ENCODE peak calls at places on chromosome 5, in eight cellular contexts. One of them, this sample, is unnamed.

GRCh38 chr5:73506459-73506955 is 8.3 kb downstream of the BTF3 start:
- DNase-seq in mesendoderm: no peak
- DNase-seq in lower lobe of right lung: no peak
- DNase-seq in IMR-90: no peak
- DNase-seq in GM06990: no peak
- DNase-seq in keratinocyte: no peak
- DNase-seq in CD4-positive, CD25-positive, alpha-beta regulatory T cell: no peak
- DNase-seq in mammary epithelial cell: no peak
- DNase-seq in this sample: no peak

GRCh38 chr5:32066448-32066847 is 107.7 kb downstream of the GOLPH3 start:
- DNase-seq in mesendoderm: no peak
- DNase-seq in lower lobe of right lung: no peak
- DNase-seq in IMR-90: no peak
- DNase-seq in GM06990: no peak
- DNase-seq in keratinocyte: no peak
- DNase-seq in CD4-positive, CD25-positive, alpha-beta regulatory T cell: no peak
- DNase-seq in mammary epithelial cell: no peak
- DNase-seq in this sample: no peak

GRCh38 chr5:167511-167910 is 23.8 kb upstream of the LRRC14B start:
- DNase-seq in mesendoderm: no peak
- DNase-seq in lower lobe of right lung: no peak
- DNase-seq in IMR-90: peak; percentile 14
- DNase-seq in GM06990: no peak
- DNase-seq in keratinocyte: no peak
- DNase-seq in CD4-positive, CD25-positive, alpha-beta regulatory T cell: no peak
- DNase-seq in mammary epithelial cell: no peak
- DNase-seq in this sample: no peak

GRCh38 chr5:126508251-126508961 is 85.2 kb downstream of the GRAMD2B start:
- DNase-seq in mesendoderm: no peak
- DNase-seq in lower lobe of right lung: no peak
- DNase-seq in IMR-90: no peak
- DNase-seq in GM06990: no peak
- DNase-seq in keratinocyte: no peak
- DNase-seq in CD4-positive, CD25-positive, alpha-beta regulatory T cell: no peak
- DNase-seq in mammary epithelial cell: no peak
- DNase-seq in this sample: no peak

GRCh38 chr5:129724222-129724621 is 23.7 kb upstream of the MINAR2 start:
- DNase-seq in mesendoderm: peak; percentile 65
- DNase-seq in lower lobe of right lung: no peak
- DNase-seq in IMR-90: no peak
- DNase-seq in GM06990: no peak
- DNase-seq in keratinocyte: no peak
- DNase-seq in CD4-positive, CD25-positive, alpha-beta regulatory T cell: no peak
- DNase-seq in mammary epithelial cell: no peak
- DNase-seq in this sample: no peak

GRCh38 chr5:93278876-93279275 is 302.1 kb downstream of the NR2F1-AS1 start:
- DNase-seq in mesendoderm: no peak
- DNase-seq in lower lobe of right lung: no peak
- DNase-seq in IMR-90: peak; percentile 53
- DNase-seq in GM06990: no peak
- DNase-seq in keratinocyte: no peak
- DNase-seq in CD4-positive, CD25-positive, alpha-beta regulatory T cell: no peak
- DNase-seq in mammary epithelial cell: no peak
- DNase-seq in this sample: no peak

GRCh38 chr5:109852371-109853160 is 162.8 kb downstream of the MAN2A1 start:
- DNase-seq in mesendoderm: no peak
- DNase-seq in lower lobe of right lung: no peak
- DNase-seq in IMR-90: peak; percentile 25
- DNase-seq in GM06990: no peak
- DNase-seq in keratinocyte: no peak
- DNase-seq in CD4-positive, CD25-positive, alpha-beta regulatory T cell: peak; percentile 24
- DNase-seq in mammary epithelial cell: no peak
- DNase-seq in this sample: no peak

GRCh38 chr5:55102345-55102744 is at the start of gene GZMA:
- DNase-seq in mesendoderm: no peak
- DNase-seq in lower lobe of right lung: no peak
- DNase-seq in IMR-90: no peak
- DNase-seq in GM06990: no peak
- DNase-seq in keratinocyte: no peak
- DNase-seq in CD4-positive, CD25-positive, alpha-beta regulatory T cell: peak; percentile 77
- DNase-seq in mammary epithelial cell: no peak
- DNase-seq in this sample: no peak

GRCh38 chr5:102561894-102562760 is 63.3 kb upstream of the SLCO6A1 start:
- DNase-seq in mesendoderm: peak; percentile 90
- DNase-seq in lower lobe of right lung: peak; percentile 46
- DNase-seq in IMR-90: peak; percentile 1
- DNase-seq in GM06990: no peak
- DNase-seq in keratinocyte: no peak
- DNase-seq in CD4-positive, CD25-positive, alpha-beta regulatory T cell: peak; percentile 4
- DNase-seq in mammary epithelial cell: peak; percentile 8
- DNase-seq in this sample: peak; percentile 14

GRCh38 chr5:90546216-90546837 is 12.3 kb upstream of the ADGRV1 start:
- DNase-seq in mesendoderm: no peak
- DNase-seq in lower lobe of right lung: no peak
- DNase-seq in IMR-90: no peak
- DNase-seq in GM06990: no peak
- DNase-seq in keratinocyte: no peak
- DNase-seq in CD4-positive, CD25-positive, alpha-beta regulatory T cell: no peak
- DNase-seq in mammary epithelial cell: no peak
- DNase-seq in this sample: peak; percentile 67

GRCh38 chr5:14598225-14598624 is 16.6 kb downstream of the OTULINL start:
- DNase-seq in mesendoderm: no peak
- DNase-seq in lower lobe of right lung: no peak
- DNase-seq in IMR-90: no peak
- DNase-seq in GM06990: no peak
- DNase-seq in keratinocyte: no peak
- DNase-seq in CD4-positive, CD25-positive, alpha-beta regulatory T cell: no peak
- DNase-seq in mammary epithelial cell: no peak
- DNase-seq in this sample: no peak

GRCh38 chr5:72138943-72139467 is 31.7 kb downstream of the MAP1B start:
- DNase-seq in mesendoderm: no peak
- DNase-seq in lower lobe of right lung: no peak
- DNase-seq in IMR-90: peak; percentile 97
- DNase-seq in GM06990: peak; percentile 53
- DNase-seq in keratinocyte: peak; percentile 66
- DNase-seq in CD4-positive, CD25-positive, alpha-beta regulatory T cell: peak; percentile 34
- DNase-seq in mammary epithelial cell: peak; percentile 92
- DNase-seq in this sample: no peak

GRCh38 chr5:143920772-143921171 is 108.8 kb downstream of the HMHB1 start:
- DNase-seq in mesendoderm: no peak
- DNase-seq in lower lobe of right lung: no peak
- DNase-seq in IMR-90: peak; percentile 75
- DNase-seq in GM06990: no peak
- DNase-seq in keratinocyte: peak; percentile 46
- DNase-seq in CD4-positive, CD25-positive, alpha-beta regulatory T cell: no peak
- DNase-seq in mammary epithelial cell: peak; percentile 53
- DNase-seq in this sample: no peak

GRCh38 chr5:130316971-130317421 is 412.7 kb downstream of the CHSY3 start:
- DNase-seq in mesendoderm: peak; percentile 50
- DNase-seq in lower lobe of right lung: no peak
- DNase-seq in IMR-90: no peak
- DNase-seq in GM06990: no peak
- DNase-seq in keratinocyte: no peak
- DNase-seq in CD4-positive, CD25-positive, alpha-beta regulatory T cell: no peak
- DNase-seq in mammary epithelial cell: no peak
- DNase-seq in this sample: no peak

GRCh38 chr5:56735845-56736641 is 79.3 kb upstream of the MAP3K1 start:
- DNase-seq in mesendoderm: no peak
- DNase-seq in lower lobe of right lung: no peak
- DNase-seq in IMR-90: no peak
- DNase-seq in GM06990: peak; percentile 30
- DNase-seq in keratinocyte: no peak
- DNase-seq in CD4-positive, CD25-positive, alpha-beta regulatory T cell: peak; percentile 76
- DNase-seq in mammary epithelial cell: no peak
- DNase-seq in this sample: no peak

GRCh38 chr5:141105350-141105749 is 5.1 kb downstream of the PCDHB3 start:
- DNase-seq in mesendoderm: no peak
- DNase-seq in lower lobe of right lung: no peak
- DNase-seq in IMR-90: no peak
- DNase-seq in GM06990: no peak
- DNase-seq in keratinocyte: no peak
- DNase-seq in CD4-positive, CD25-positive, alpha-beta regulatory T cell: no peak
- DNase-seq in mammary epithelial cell: no peak
- DNase-seq in this sample: no peak

GRCh38 chr5:74336286-74336685 is 304.2 kb downstream of the ENC1 start:
- DNase-seq in mesendoderm: no peak
- DNase-seq in lower lobe of right lung: no peak
- DNase-seq in IMR-90: no peak
- DNase-seq in GM06990: no peak
- DNase-seq in keratinocyte: no peak
- DNase-seq in CD4-positive, CD25-positive, alpha-beta regulatory T cell: no peak
- DNase-seq in mammary epithelial cell: no peak
- DNase-seq in this sample: no peak

GRCh38 chr5:140214831-140215230 is 39.8 kb downstream of the CYSTM1 start:
- DNase-seq in mesendoderm: no peak
- DNase-seq in lower lobe of right lung: peak; percentile 68
- DNase-seq in IMR-90: peak; percentile 83
- DNase-seq in GM06990: no peak
- DNase-seq in keratinocyte: no peak
- DNase-seq in CD4-positive, CD25-positive, alpha-beta regulatory T cell: no peak
- DNase-seq in mammary epithelial cell: peak; percentile 92
- DNase-seq in this sample: no peak

GRCh38 chr5:3349704-3350565 is 245.7 kb upstream of the IRX1 start:
- DNase-seq in mesendoderm: no peak
- DNase-seq in lower lobe of right lung: no peak
- DNase-seq in IMR-90: no peak
- DNase-seq in GM06990: no peak
- DNase-seq in keratinocyte: no peak
- DNase-seq in CD4-positive, CD25-positive, alpha-beta regulatory T cell: no peak
- DNase-seq in mammary epithelial cell: no peak
- DNase-seq in this sample: no peak

GRCh38 chr5:149130121-149130931 is 11.0 kb upstream of the ABLIM3 start:
- DNase-seq in mesendoderm: no peak
- DNase-seq in lower lobe of right lung: no peak
- DNase-seq in IMR-90: peak; percentile 49
- DNase-seq in GM06990: no peak
- DNase-seq in keratinocyte: no peak
- DNase-seq in CD4-positive, CD25-positive, alpha-beta regulatory T cell: no peak
- DNase-seq in mammary epithelial cell: peak; percentile 54
- DNase-seq in this sample: no peak

DNA sequence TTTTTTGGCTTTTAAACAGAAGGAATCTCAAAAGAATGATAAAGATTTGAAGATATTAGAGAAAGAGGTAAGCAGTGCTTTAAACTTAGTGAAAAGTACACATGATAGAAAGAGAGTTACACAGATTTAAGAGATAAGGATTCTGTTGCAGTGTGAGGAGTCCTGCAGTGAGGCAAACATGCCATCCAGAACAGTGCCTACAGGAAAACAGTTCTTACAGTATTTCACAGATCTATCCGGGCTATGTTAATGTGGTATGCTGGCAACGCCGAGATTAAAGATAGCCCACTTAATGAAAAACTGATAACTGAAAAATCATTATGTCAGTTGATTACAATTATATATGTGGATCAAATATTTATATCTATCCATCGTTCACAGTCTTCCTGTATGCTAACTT is 7.2 kb downstream of the HMMR start:
- DNase-seq in mesendoderm: no peak
- DNase-seq in lower lobe of right lung: no peak
- DNase-seq in IMR-90: no peak
- DNase-seq in GM06990: no peak
- DNase-seq in keratinocyte: no peak
- DNase-seq in CD4-positive, CD25-positive, alpha-beta regulatory T cell: no peak
- DNase-seq in mammary epithelial cell: no peak
- DNase-seq in this sample: no peak
- H3K36me3 ChIP-seq in mesendoderm: peaks cover 2% of the 10 kb centered on the region
- H3K36me3 ChIP-seq in lower lobe of right lung: no peaks in the 10 kb centered on the region
- H3K36me3 ChIP-seq in IMR-90: peaks cover 4% of the 10 kb centered on the region
- H3K36me3 ChIP-seq in GM06990: peaks cover 2% of the 10 kb centered on the region
- H3K36me3 ChIP-seq in keratinocyte: no peaks in the 10 kb centered on the region
- H3K36me3 ChIP-seq in CD4-positive, CD25-positive, alpha-beta regulatory T cell: no peaks in the 10 kb centered on the region
- H3K36me3 ChIP-seq in mammary epithelial cell: peaks cover 30% of the 10 kb centered on the region
- H3K36me3 ChIP-seq in this sample: peaks cover 79% of the 10 kb centered on the region

GRCh38 chr5:37005946-37006540 is 129.5 kb downstream of the NIPBL start:
- DNase-seq in mesendoderm: peak; percentile 18
- DNase-seq in lower lobe of right lung: no peak
- DNase-seq in IMR-90: peak; percentile 39
- DNase-seq in GM06990: no peak
- DNase-seq in keratinocyte: no peak
- DNase-seq in CD4-positive, CD25-positive, alpha-beta regulatory T cell: peak; percentile 38
- DNase-seq in mammary epithelial cell: peak; percentile 20
- DNase-seq in this sample: peak; percentile 52
- H3K36me3 ChIP-seq in mesendoderm: no peaks in the 10 kb centered on the region
- H3K36me3 ChIP-seq in lower lobe of right lung: peaks cover 91% of the 10 kb centered on the region
- H3K36me3 ChIP-seq in IMR-90: peaks cover 16% of the 10 kb centered on the region
- H3K36me3 ChIP-seq in GM06990: peaks cover 4% of the 10 kb centered on the region
- H3K36me3 ChIP-seq in keratinocyte: peaks cover 6% of the 10 kb centered on the region
- H3K36me3 ChIP-seq in CD4-positive, CD25-positive, alpha-beta regulatory T cell: peaks cover 84% of the 10 kb centered on the region
- H3K36me3 ChIP-seq in mammary epithelial cell: peaks cover 31% of the 10 kb centered on the region
- H3K36me3 ChIP-seq in this sample: peaks cover 34% of the 10 kb centered on the region

DNA sequence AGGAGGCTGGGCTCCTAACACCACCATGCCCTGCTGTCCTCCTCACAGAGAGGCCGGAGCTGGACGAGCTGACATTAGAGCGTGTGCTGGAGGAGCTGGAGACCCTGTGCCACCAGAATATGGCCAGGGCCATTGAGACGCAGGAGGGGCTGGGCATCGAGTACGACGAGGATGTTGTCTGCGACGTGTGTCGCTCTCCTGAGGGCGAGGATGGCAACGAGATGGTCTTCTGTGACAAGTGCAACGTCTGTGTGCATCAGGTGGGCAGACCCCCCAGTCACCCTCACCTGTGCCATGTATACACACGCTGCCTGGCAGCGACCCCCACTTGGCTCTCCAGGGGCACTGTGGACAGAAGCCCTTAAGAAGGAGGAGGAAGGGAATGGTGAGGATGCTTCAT is 35.2 kb downstream of the JADE2 start:
- DNase-seq in mesendoderm: no peak
- DNase-seq in lower lobe of right lung: no peak
- DNase-seq in IMR-90: no peak
- DNase-seq in GM06990: no peak
- DNase-seq in keratinocyte: no peak
- DNase-seq in CD4-positive, CD25-positive, alpha-beta regulatory T cell: no peak
- DNase-seq in mammary epithelial cell: no peak
- DNase-seq in this sample: no peak
- H3K36me3 ChIP-seq in mesendoderm: peaks cover 16% of the 10 kb centered on the region
- H3K36me3 ChIP-seq in lower lobe of right lung: peaks cover 78% of the 10 kb centered on the region
- H3K36me3 ChIP-seq in IMR-90: peaks cover 59% of the 10 kb centered on the region
- H3K36me3 ChIP-seq in GM06990: peaks cover 60% of the 10 kb centered on the region
- H3K36me3 ChIP-seq in keratinocyte: peaks cover 28% of the 10 kb centered on the region
- H3K36me3 ChIP-seq in CD4-positive, CD25-positive, alpha-beta regulatory T cell: peaks cover 75% of the 10 kb centered on the region
- H3K36me3 ChIP-seq in mammary epithelial cell: peaks cover 22% of the 10 kb centered on the region
- H3K36me3 ChIP-seq in this sample: peaks cover 43% of the 10 kb centered on the region

GRCh38 chr5:177194278-177194677 is 60.7 kb downstream of the NSD1 start:
- DNase-seq in mesendoderm: peak; percentile 94
- DNase-seq in lower lobe of right lung: no peak
- DNase-seq in IMR-90: peak; percentile 94
- DNase-seq in GM06990: no peak
- DNase-seq in keratinocyte: peak; percentile 81
- DNase-seq in CD4-positive, CD25-positive, alpha-beta regulatory T cell: no peak
- DNase-seq in mammary epithelial cell: peak; percentile 80
- DNase-seq in this sample: no peak

GRCh38 chr5:177204281-177204680 is 70.7 kb downstream of the NSD1 start:
- DNase-seq in mesendoderm: no peak
- DNase-seq in lower lobe of right lung: no peak
- DNase-seq in IMR-90: no peak
- DNase-seq in GM06990: no peak
- DNase-seq in keratinocyte: no peak
- DNase-seq in CD4-positive, CD25-positive, alpha-beta regulatory T cell: no peak
- DNase-seq in mammary epithelial cell: no peak
- DNase-seq in this sample: no peak

GRCh38 chr5:177195307-177195952 is 61.9 kb downstream of the NSD1 start:
- DNase-seq in mesendoderm: peak; percentile 15
- DNase-seq in lower lobe of right lung: no peak
- DNase-seq in IMR-90: peak; percentile 11
- DNase-seq in GM06990: no peak
- DNase-seq in keratinocyte: no peak
- DNase-seq in CD4-positive, CD25-positive, alpha-beta regulatory T cell: no peak
- DNase-seq in mammary epithelial cell: no peak
- DNase-seq in this sample: no peak

GRCh38 chr5:177198738-177199137 is 65.2 kb downstream of the NSD1 start:
- DNase-seq in mesendoderm: no peak
- DNase-seq in lower lobe of right lung: no peak
- DNase-seq in IMR-90: no peak
- DNase-seq in GM06990: no peak
- DNase-seq in keratinocyte: no peak
- DNase-seq in CD4-positive, CD25-positive, alpha-beta regulatory T cell: peak; percentile 24
- DNase-seq in mammary epithelial cell: no peak
- DNase-seq in this sample: no peak
- H3K36me3 ChIP-seq in mesendoderm: peaks cover 3% of the 10 kb centered on the region
- H3K36me3 ChIP-seq in lower lobe of right lung: peaks cover 94% of the 10 kb centered on the region
- H3K36me3 ChIP-seq in IMR-90: peaks cover 19% of the 10 kb centered on the region
- H3K36me3 ChIP-seq in GM06990: peaks cover 2% of the 10 kb centered on the region
- H3K36me3 ChIP-seq in keratinocyte: peaks cover 1% of the 10 kb centered on the region
- H3K36me3 ChIP-seq in CD4-positive, CD25-positive, alpha-beta regulatory T cell: peaks cover 53% of the 10 kb centered on the region
- H3K36me3 ChIP-seq in mammary epithelial cell: peaks cover 8% of the 10 kb centered on the region
- H3K36me3 ChIP-seq in this sample: peaks cover 47% of the 10 kb centered on the region